ENCODE peak calls at places on chromosomes 16 and 17, in four cellular contexts. V is thoracic aorta, C is hepatocyte, N is IMR-90. M is an unnamed sample.
A peak's percentile ranks its signal among the peaks of the same experiment; 100 is the strongest.

GRCh38 chr17:67390646-67391480 is 13.8 kb downstream of the PITPNC1 start:
- DNase-seq in V (no peak), C (peak; percentile 46), N (peak; percentile 99), M (peak; percentile 95)

GRCh38 chr17:81388612-81389367 is 6.5 kb upstream of the BAHCC1 start:
- DNase-seq in C (no peak), V (no peak), N (no peak), M (no peak)

GRCh38 chr16:60463986-60464385 is 1572.3 kb downstream of the CDH8 start:
- DNase-seq in V (no peak), N (no peak), C (no peak), M (no peak)

GRCh38 chr17:74858672-74859438 is 830 bp downstream of the GRIN2C start:
- DNase-seq in N (no peak), V (no peak), C (no peak), M (no peak)

GRCh38 chr16:21260870-21261791 is 17.0 kb downstream of the CRYM start:
- DNase-seq in N (peak; percentile 94), V (no peak), C (peak; percentile 83), M (peak; percentile 80)

GRCh38 chr17:12887088-12887487 is 97.8 kb downstream of the ARHGAP44 start:
- DNase-seq in V (no peak), N (no peak), C (no peak), M (no peak)

GRCh38 chr16:69217433-69217832 is 30.5 kb downstream of the SNTB2 start:
- DNase-seq in C (peak; percentile 40), V (no peak), N (peak; percentile 89), M (peak; percentile 74)

GRCh38 chr16:11411059-11411550 is 65.8 kb downstream of the RMI2 start:
- DNase-seq in C (peak; percentile 50), V (no peak), N (no peak), M (no peak)

GRCh38 chr16:69706256-69706974 is 19.9 kb downstream of the NQO1 start:
- DNase-seq in V (no peak), C (no peak), N (no peak), M (peak; percentile 52)

GRCh38 chr17:64635647-64636305 is 26.3 kb downstream of the SMURF2 start:
- DNase-seq in C (no peak), N (peak; percentile 88), V (no peak), M (peak; percentile 87)

GRCh38 chr17:37494401-37494831 is 4.7 kb downstream of the DUSP14 start:
- DNase-seq in C (no peak), N (no peak), V (no peak), M (peak; percentile 48)

GRCh38 chr16:9125658-9126492 is 34.4 kb downstream of the HAPSTR1 start:
- DNase-seq in N (no peak), C (no peak), V (no peak), M (no peak)

GRCh38 chr17:9350083-9350482 is 225.5 kb downstream of the STX8 start:
- DNase-seq in V (no peak), C (no peak), N (peak; percentile 98), M (peak; percentile 98)

GRCh38 chr16:55418586-55418985 is 60.4 kb upstream of the MMP2 start:
- DNase-seq in N (peak; percentile 10), V (no peak), C (peak; percentile 47), M (peak; percentile 30)

GRCh38 chr16:85449195-85449884 is 163.8 kb upstream of the GSE1 start:
- DNase-seq in V (no peak), C (no peak), N (no peak), M (no peak)

GRCh38 chr17:18039535-18040286 is 503 bp downstream of the GID4 start:
- DNase-seq in V (no peak), N (no peak), C (peak; percentile 65), M (peak; percentile 66)

GRCh38 chr17:81858967-81859905 is 1.1 kb downstream of the P4HB start:
- DNase-seq in C (no peak), N (no peak), V (no peak), M (peak; percentile 55)

GRCh38 chr17:81196505-81197408 is 26.0 kb downstream of the CEP131 start:
- DNase-seq in V (no peak), C (no peak), N (no peak), M (no peak)

GRCh38 chr16:25108054-25108453 is 3.5 kb upstream of the LCMT1 start:
- DNase-seq in C (no peak), N (no peak), V (no peak), M (no peak)

GRCh38 chr17:42023524-42024349 is 3.8 kb downstream of the NKIRAS2 start:
- DNase-seq in V (no peak), C (no peak), N (no peak), M (no peak)

GRCh38 chr16:9610727-9611126 is 519.3 kb downstream of the HAPSTR1 start:
- DNase-seq in C (no peak), V (no peak), N (no peak), M (no peak)

GRCh38 chr16:48426244-48427135 is 41.3 kb upstream of the SIAH1 start:
- DNase-seq in C (no peak), V (no peak), N (peak; percentile 32), M (peak; percentile 39)

GRCh38 chr16:26765087-26765486 is 301.6 kb upstream of the C16orf82 start:
- DNase-seq in V (no peak), C (peak; percentile 13), N (no peak), M (peak; percentile 54)

GRCh38 chr17:38602862-38603785 is 2.6 kb downstream of the SRCIN1 start:
- DNase-seq in V (no peak), C (no peak), N (no peak), M (no peak)

GRCh38 chr17:71941920-71942319 is 178.9 kb upstream of the SOX9 start:
- DNase-seq in C (no peak), V (no peak), N (no peak), M (no peak)

GRCh38 chr17:2963332-2964027 is 99.9 kb downstream of the OR1D5 start:
- DNase-seq in N (no peak), C (no peak), V (no peak), M (no peak)

GRCh38 chr16:72241930-72242329 is 70.0 kb upstream of the PMFBP1 start:
- DNase-seq in N (peak; percentile 55), C (peak; percentile 70), V (no peak), M (peak; percentile 76)

GRCh38 chr16:16151315-16151714 is 72.0 kb downstream of the ABCC6 start:
- DNase-seq in C (no peak), V (no peak), N (peak; percentile 65), M (peak; percentile 17)

GRCh38 chr16:54193656-54194007 is 93.0 kb downstream of the IRX3 start:
- DNase-seq in C (peak; percentile 83), N (peak; percentile 25), V (peak; percentile 33), M (peak; percentile 88)

GRCh38 chr17:43860077-43860725 is 13.2 kb downstream of the CD300LG start:
- DNase-seq in C (no peak), N (no peak), V (no peak), M (peak; percentile 59)

GRCh38 chr16:85750827-85751641 is at the start of gene C16orf74:
- DNase-seq in N (peak; percentile 35), V (no peak), C (peak; percentile 80), M (peak; percentile 83)

GRCh38 chr16:15874745-15875314 is 13.6 kb downstream of the CEP20 start:
- DNase-seq in V (no peak), N (peak; percentile 80), C (peak; percentile 77), M (peak; percentile 90)

GRCh38 chr16:62225675-62226074 is 189.4 kb upstream of the CDH8 start:
- DNase-seq in V (no peak), N (no peak), C (peak; percentile 87), M (peak; percentile 76)

GRCh38 chr17:60442271-60443201 is 20.2 kb downstream of the CHCT1 start:
- DNase-seq in N (peak; percentile 63), V (no peak), C (no peak), M (peak; percentile 69)

GRCh38 chr17:43366809-43367587 is 31.8 kb upstream of the ARL4D start:
- DNase-seq in V (no peak), N (no peak), C (no peak), M (peak; percentile 13)

GRCh38 chr17:78933025-78933958 is 8.1 kb upstream of the TIMP2 start:
- DNase-seq in N (peak; percentile 99), V (peak; percentile 44), C (peak; percentile 87), M (peak; percentile 100)

GRCh38 chr16:87344931-87345631 is 27.9 kb upstream of the C16orf95 start:
- DNase-seq in N (no peak), V (no peak), C (no peak), M (no peak)

GRCh38 chr17:50101346-50102163 is 6.4 kb downstream of the PDK2 start:
- DNase-seq in V (no peak), N (peak; percentile 26), C (peak; percentile 75), M (peak; percentile 45)

DNA sequence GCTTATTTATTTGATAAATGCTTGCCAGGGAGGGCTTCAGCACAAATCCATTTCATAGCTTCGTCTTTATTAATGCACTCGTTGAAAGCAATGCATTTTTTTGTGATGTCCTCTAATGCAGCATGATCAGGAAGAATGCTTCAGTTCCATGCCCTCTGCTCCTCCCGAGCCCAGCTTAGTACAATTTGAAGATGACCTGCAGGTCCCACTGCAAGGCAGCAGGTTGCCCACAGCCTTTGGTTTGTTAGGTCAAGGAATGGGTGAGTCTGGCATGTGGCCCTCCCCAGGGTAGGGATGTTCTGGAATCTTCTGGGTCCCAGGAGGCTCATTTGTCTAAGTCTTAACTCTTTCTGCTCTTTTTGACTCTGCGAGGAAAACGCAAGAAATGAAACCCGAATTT is 49.4 kb upstream of the MARCHF10 start:
- DNase-seq in V (no peak), C (no peak), N (no peak), M (no peak)
- H3K27me3 ChIP-seq in V (no peaks in the 10 kb centered on the region), C (no peaks in the 10 kb centered on the region), N (peaks cover 3% of the 10 kb centered on the region), M (no peaks in the 10 kb centered on the region)

DNA sequence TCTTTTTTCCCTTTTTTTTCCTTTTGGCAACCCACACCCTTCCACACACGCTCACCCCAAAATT is at the start of gene NLK:
- DNase-seq in V (no peak), C (no peak), N (no peak), M (no peak)
- H3K9me3 ChIP-seq in V (no peaks in the 10 kb centered on the region), C (no peaks in the 10 kb centered on the region), N (no peaks in the 10 kb centered on the region), M (no peaks in the 10 kb centered on the region)

DNA sequence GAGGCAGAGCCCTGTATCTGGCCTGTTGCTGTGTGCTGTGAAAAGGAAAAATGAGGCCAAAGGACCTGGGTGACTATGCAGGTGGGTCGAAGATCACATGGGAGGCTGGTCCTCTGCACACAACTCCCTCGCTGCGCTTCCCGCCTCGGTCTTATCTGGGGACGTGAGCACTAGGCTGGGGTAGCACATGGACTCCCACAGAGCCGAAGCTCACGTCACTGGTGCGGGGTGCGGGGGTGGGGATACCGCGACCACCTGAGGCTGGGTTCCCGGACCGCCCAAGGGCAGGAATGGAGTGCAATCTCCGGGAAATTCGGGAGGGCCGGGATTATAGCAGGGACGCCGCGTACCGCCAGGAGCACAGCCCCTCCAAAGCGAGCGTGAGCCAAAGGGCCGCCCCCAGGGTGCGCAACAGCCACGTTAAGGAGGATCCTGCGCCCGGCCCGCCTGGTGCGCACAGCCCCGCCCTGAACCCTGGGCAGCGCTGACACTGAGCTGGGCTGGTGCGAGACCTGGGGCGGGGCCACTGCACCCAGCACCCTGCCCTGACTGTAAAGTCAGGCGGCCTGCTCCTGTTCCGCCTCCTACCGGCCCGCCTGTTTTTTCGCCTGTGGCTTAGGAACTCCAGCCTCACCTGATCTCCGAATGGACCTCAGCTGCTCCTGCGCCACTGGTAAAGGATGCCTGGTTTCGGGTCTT is 4.8 kb downstream of the MT1A start:
- DNase-seq in V (peak; percentile 60), C (peak; percentile 79), N (no peak), M (peak; percentile 65)
- H3K27me3 ChIP-seq in V (no peaks in the 10 kb centered on the region), C (peaks cover 100% of the 10 kb centered on the region), N (peaks cover 90% of the 10 kb centered on the region), M (peaks cover 12% of the 10 kb centered on the region)

DNA sequence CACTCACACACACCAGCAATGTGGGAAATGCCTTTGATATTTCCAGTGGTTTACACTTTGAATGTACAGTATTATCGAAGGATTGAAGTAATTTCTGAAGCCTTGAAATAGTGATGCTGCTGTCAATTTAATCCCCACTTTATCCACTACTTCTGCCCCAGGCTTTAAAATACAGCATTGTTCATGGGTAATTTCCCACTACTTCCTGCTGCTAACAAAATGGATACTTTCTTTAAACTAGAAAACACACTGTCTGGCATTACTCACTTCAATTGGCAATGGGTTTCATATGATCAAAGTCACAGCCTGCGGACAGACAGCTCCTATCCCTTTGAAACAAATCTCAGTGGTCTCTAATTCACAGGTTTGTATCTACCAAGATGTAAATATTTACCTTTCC is 292.2 kb downstream of the CDH11 start:
- DNase-seq in C (no peak), N (no peak), V (no peak), M (no peak)
- H3K9me3 ChIP-seq in C (no peaks in the 10 kb centered on the region), N (peaks cover 9% of the 10 kb centered on the region), V (no peaks in the 10 kb centered on the region), M (no peaks in the 10 kb centered on the region)